ENCODE peak calls at places on chromosomes 7 and 10, in seven cellular contexts. One of them, this sample, is unnamed.

GRCh38 chr10:78867555-78867939 is 201.2 kb upstream of the ZMIZ1 start:
- DNase-seq in A549: no peak
- DNase-seq in progenitor cell of endocrine pancreas: no peak
- DNase-seq in GM10248: no peak
- DNase-seq in mammary epithelial cell: no peak
- DNase-seq in cardiac muscle cell: no peak
- DNase-seq in coronary artery: no peak
- DNase-seq in this sample: no peak

GRCh38 chr7:12685550-12685949 is 1.9 kb upstream of the ARL4A start:
- DNase-seq in A549: peak
- DNase-seq in progenitor cell of endocrine pancreas: peak
- DNase-seq in GM10248: no peak
- DNase-seq in mammary epithelial cell: no peak
- DNase-seq in cardiac muscle cell: peak
- DNase-seq in coronary artery: no peak
- DNase-seq in this sample: peak

GRCh38 chr7:70710011-70710480 is 421.9 kb upstream of the GALNT17 start:
- DNase-seq in A549: peak
- DNase-seq in progenitor cell of endocrine pancreas: no peak
- DNase-seq in GM10248: no peak
- DNase-seq in mammary epithelial cell: peak
- DNase-seq in cardiac muscle cell: peak
- DNase-seq in coronary artery: no peak
- DNase-seq in this sample: no peak

GRCh38 chr10:125159932-125160855 is at the start of gene CTBP2:
- DNase-seq in A549: peak
- DNase-seq in progenitor cell of endocrine pancreas: peak
- DNase-seq in GM10248: no peak
- DNase-seq in mammary epithelial cell: no peak
- DNase-seq in cardiac muscle cell: peak
- DNase-seq in coronary artery: peak
- DNase-seq in this sample: peak

GRCh38 chr7:17299477-17299991 is 1.1 kb downstream of the AHR start:
- DNase-seq in A549: peak
- DNase-seq in progenitor cell of endocrine pancreas: no peak
- DNase-seq in GM10248: no peak
- DNase-seq in mammary epithelial cell: peak
- DNase-seq in cardiac muscle cell: peak
- DNase-seq in coronary artery: no peak
- DNase-seq in this sample: no peak

GRCh38 chr7:38232475-38233366 is 40.7 kb downstream of the TARP start:
- DNase-seq in A549: no peak
- DNase-seq in progenitor cell of endocrine pancreas: no peak
- DNase-seq in GM10248: peak
- DNase-seq in mammary epithelial cell: no peak
- DNase-seq in cardiac muscle cell: peak
- DNase-seq in coronary artery: no peak
- DNase-seq in this sample: no peak

GRCh38 chr10:10396601-10397000 is 621.1 kb upstream of the CELF2 start:
- DNase-seq in A549: no peak
- DNase-seq in progenitor cell of endocrine pancreas: no peak
- DNase-seq in GM10248: no peak
- DNase-seq in mammary epithelial cell: no peak
- DNase-seq in cardiac muscle cell: no peak
- DNase-seq in coronary artery: no peak
- DNase-seq in this sample: no peak

GRCh38 chr10:1048349-1048731 is 579 bp downstream of the IDI1 start:
- DNase-seq in A549: peak
- DNase-seq in progenitor cell of endocrine pancreas: no peak
- DNase-seq in GM10248: no peak
- DNase-seq in mammary epithelial cell: no peak
- DNase-seq in cardiac muscle cell: no peak
- DNase-seq in coronary artery: no peak
- DNase-seq in this sample: no peak

GRCh38 chr7:116863168-116863670 is 832 bp downstream of the CAPZA2 start:
- DNase-seq in A549: peak
- DNase-seq in progenitor cell of endocrine pancreas: peak
- DNase-seq in GM10248: peak
- DNase-seq in mammary epithelial cell: peak
- DNase-seq in cardiac muscle cell: peak
- DNase-seq in coronary artery: no peak
- DNase-seq in this sample: peak
- TF ChIP-seq CTCF in A549: no peak
- TF ChIP-seq CTCF in progenitor cell of endocrine pancreas: peak
- TF ChIP-seq CTCF in GM10248: no peak
- TF ChIP-seq CTCF in mammary epithelial cell: no peak
- TF ChIP-seq CTCF in cardiac muscle cell: no peak
- TF ChIP-seq CTCF in coronary artery: no peak
- TF ChIP-seq CTCF in this sample: no peak

GRCh38 chr7:143369678-143370651 is 7.5 kb upstream of the FAM131B start:
- DNase-seq in A549: no peak
- DNase-seq in progenitor cell of endocrine pancreas: no peak
- DNase-seq in GM10248: no peak
- DNase-seq in mammary epithelial cell: no peak
- DNase-seq in cardiac muscle cell: no peak
- DNase-seq in coronary artery: no peak
- DNase-seq in this sample: no peak

GRCh38 chr7:143375298-143376034 is 5.7 kb upstream of the ZYX start:
- DNase-seq in A549: no peak
- DNase-seq in progenitor cell of endocrine pancreas: no peak
- DNase-seq in GM10248: no peak
- DNase-seq in mammary epithelial cell: no peak
- DNase-seq in cardiac muscle cell: peak
- DNase-seq in coronary artery: no peak
- DNase-seq in this sample: no peak

GRCh38 chr7:143373255-143373794 is 7.8 kb upstream of the ZYX start:
- DNase-seq in A549: no peak
- DNase-seq in progenitor cell of endocrine pancreas: no peak
- DNase-seq in GM10248: no peak
- DNase-seq in mammary epithelial cell: no peak
- DNase-seq in cardiac muscle cell: no peak
- DNase-seq in coronary artery: no peak
- DNase-seq in this sample: no peak

GRCh38 chr7:143374556-143374955 is 6.6 kb upstream of the ZYX start:
- DNase-seq in A549: no peak
- DNase-seq in progenitor cell of endocrine pancreas: no peak
- DNase-seq in GM10248: no peak
- DNase-seq in mammary epithelial cell: no peak
- DNase-seq in cardiac muscle cell: no peak
- DNase-seq in coronary artery: no peak
- DNase-seq in this sample: no peak

DNA sequence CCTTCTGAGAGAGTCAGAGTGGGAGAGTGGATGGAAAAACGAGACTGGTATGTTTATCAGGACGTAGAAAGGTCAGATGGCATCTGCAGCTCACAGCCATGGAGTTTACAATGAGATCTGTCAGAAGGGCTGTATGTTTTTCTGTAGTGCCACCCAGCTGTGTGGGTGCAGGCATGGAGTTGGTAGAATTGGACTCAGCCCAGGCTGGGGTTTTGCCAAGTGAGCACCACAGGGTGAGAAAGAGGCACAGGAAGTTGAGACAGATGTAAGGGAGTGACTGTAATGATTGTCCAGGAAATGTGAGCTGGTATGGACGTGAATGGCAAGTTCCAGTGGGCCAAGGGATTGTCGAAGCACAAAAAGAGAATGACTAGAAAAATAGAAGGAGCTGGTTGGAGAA is 9.1 kb upstream of the ZYX start:
- DNase-seq in A549: no peak
- DNase-seq in progenitor cell of endocrine pancreas: no peak
- DNase-seq in GM10248: no peak
- DNase-seq in mammary epithelial cell: peak
- DNase-seq in cardiac muscle cell: peak
- DNase-seq in coronary artery: no peak
- DNase-seq in this sample: no peak
- TF ChIP-seq CTCF in A549: no peak
- TF ChIP-seq CTCF in progenitor cell of endocrine pancreas: no peak
- TF ChIP-seq CTCF in GM10248: no peak
- TF ChIP-seq CTCF in mammary epithelial cell: peak
- TF ChIP-seq CTCF in cardiac muscle cell: no peak
- TF ChIP-seq CTCF in coronary artery: no peak
- TF ChIP-seq CTCF in this sample: no peak

GRCh38 chr7:106568680-106569499 is 92.1 kb downstream of the CCDC71L start:
- DNase-seq in A549: peak
- DNase-seq in progenitor cell of endocrine pancreas: no peak
- DNase-seq in GM10248: no peak
- DNase-seq in mammary epithelial cell: peak
- DNase-seq in cardiac muscle cell: peak
- DNase-seq in coronary artery: no peak
- DNase-seq in this sample: no peak
- TF ChIP-seq CTCF in A549: no peak
- TF ChIP-seq CTCF in progenitor cell of endocrine pancreas: no peak
- TF ChIP-seq CTCF in GM10248: no peak
- TF ChIP-seq CTCF in mammary epithelial cell: no peak
- TF ChIP-seq CTCF in cardiac muscle cell: no peak
- TF ChIP-seq CTCF in coronary artery: no peak
- TF ChIP-seq CTCF in this sample: no peak

GRCh38 chr10:117762819-117763172 is 220.2 kb downstream of the EMX2 start:
- DNase-seq in A549: peak
- DNase-seq in progenitor cell of endocrine pancreas: no peak
- DNase-seq in GM10248: no peak
- DNase-seq in mammary epithelial cell: no peak
- DNase-seq in cardiac muscle cell: peak
- DNase-seq in coronary artery: no peak
- DNase-seq in this sample: no peak
- TF ChIP-seq CTCF in A549: no peak
- TF ChIP-seq CTCF in progenitor cell of endocrine pancreas: no peak
- TF ChIP-seq CTCF in GM10248: no peak
- TF ChIP-seq CTCF in mammary epithelial cell: no peak
- TF ChIP-seq CTCF in cardiac muscle cell: no peak
- TF ChIP-seq CTCF in coronary artery: no peak
- TF ChIP-seq CTCF in this sample: no peak

DNA sequence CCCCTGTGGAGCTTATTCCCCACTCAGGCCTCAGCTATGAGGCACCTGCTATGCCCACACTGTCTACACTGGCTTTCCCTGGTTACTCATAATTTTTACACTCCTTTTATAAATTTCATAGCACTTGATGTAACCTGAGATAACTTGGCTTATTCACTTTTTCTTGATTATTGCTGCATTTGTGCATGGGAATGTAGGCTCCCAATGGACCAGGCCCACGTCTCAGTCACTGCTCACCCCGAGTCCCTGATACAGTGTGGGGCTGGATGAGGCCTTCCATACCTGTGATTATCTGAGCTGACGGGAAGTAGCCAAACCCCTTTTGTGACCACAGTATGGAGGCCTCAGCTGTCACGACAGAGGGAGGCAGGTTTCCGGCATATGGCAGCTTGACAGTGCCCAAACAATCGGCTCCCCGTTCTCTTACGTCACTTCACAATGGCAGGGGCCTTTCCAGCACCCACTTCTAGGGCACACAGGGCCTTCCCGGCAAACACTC is 645.3 kb downstream of the ACTR3B start:
- DNase-seq in A549: no peak
- DNase-seq in progenitor cell of endocrine pancreas: no peak
- DNase-seq in GM10248: no peak
- DNase-seq in mammary epithelial cell: no peak
- DNase-seq in cardiac muscle cell: no peak
- DNase-seq in coronary artery: no peak
- DNase-seq in this sample: no peak
- TF ChIP-seq CTCF in A549: no peak
- TF ChIP-seq CTCF in progenitor cell of endocrine pancreas: no peak
- TF ChIP-seq CTCF in GM10248: no peak
- TF ChIP-seq CTCF in mammary epithelial cell: no peak
- TF ChIP-seq CTCF in cardiac muscle cell: no peak
- TF ChIP-seq CTCF in coronary artery: no peak
- TF ChIP-seq CTCF in this sample: no peak

DNA sequence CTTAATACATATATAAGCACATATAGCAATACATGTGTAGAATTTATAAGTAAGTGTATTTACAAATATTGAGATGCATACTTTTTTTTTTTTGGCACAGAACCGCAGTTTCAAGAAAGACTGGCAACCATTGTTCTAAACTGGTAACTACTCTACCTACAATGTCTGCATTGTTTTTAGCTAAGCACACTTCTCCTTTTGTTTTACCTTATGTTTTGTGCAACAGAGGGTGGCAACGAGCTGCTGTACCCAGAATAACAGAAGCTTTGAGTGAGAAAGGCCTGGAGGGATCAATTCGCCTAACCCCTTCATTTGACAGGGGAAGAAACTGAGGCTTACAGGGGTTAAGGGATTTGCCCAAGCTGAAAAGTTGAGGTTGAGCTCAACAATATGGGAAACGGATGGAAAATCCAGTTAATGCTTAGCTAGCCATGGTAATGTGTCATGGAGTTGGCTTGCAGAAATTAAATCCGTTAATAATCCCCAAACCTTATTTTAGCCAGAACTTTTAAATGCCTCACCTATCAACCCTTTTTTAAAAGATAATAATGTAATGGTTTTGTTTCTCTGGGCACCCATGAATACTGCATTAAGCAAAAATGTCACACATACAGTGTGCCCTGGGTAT is 25.5 kb downstream of the FZD1 start:
- DNase-seq in A549: no peak
- DNase-seq in progenitor cell of endocrine pancreas: no peak
- DNase-seq in GM10248: no peak
- DNase-seq in mammary epithelial cell: peak
- DNase-seq in cardiac muscle cell: no peak
- DNase-seq in coronary artery: no peak
- DNase-seq in this sample: no peak
- TF ChIP-seq CTCF in A549: no peak
- TF ChIP-seq CTCF in progenitor cell of endocrine pancreas: no peak
- TF ChIP-seq CTCF in GM10248: no peak
- TF ChIP-seq CTCF in mammary epithelial cell: no peak
- TF ChIP-seq CTCF in cardiac muscle cell: no peak
- TF ChIP-seq CTCF in coronary artery: no peak
- TF ChIP-seq CTCF in this sample: no peak

This sample was measured in nephron progenitor cell.